ENCODE peak calls at places on chromosomes 4 and X, in four cellular contexts. W is activated naive CD8-positive, alpha-beta T cell treated with anti-CD3 and anti-CD28 coated beads, Interleukin-2, amount 10 ng/mL, durations not matched to agents 7 days and 5 days; S is A549; Z is Right ventricle myocardium inferior. M is an unnamed sample.
A peak's percentile ranks its signal among the peaks of the same experiment; 100 is the strongest.

GRCh38 chr4:12409507-12410190 is 981.0 kb upstream of the HS3ST1 start:
- ATAC-seq in Z (no peak), W (no peak), S (no peak), M (no peak)

GRCh38 chrX:82163701-82164100 is 961.8 kb downstream of the SH3BGRL start:
- ATAC-seq in S (no peak), Z (no peak), W (no peak), M (no peak)

GRCh38 chrX:133698298-133698697 is 283.0 kb upstream of the GPC4 start:
- ATAC-seq in S (no peak), W (no peak), Z (no peak), M (peak; percentile 63)

GRCh38 chr4:86380176-86380724 is 20.4 kb upstream of the MAPK10 start:
- ATAC-seq in S (no peak), W (no peak), Z (no peak), M (no peak)

GRCh38 chr4:151933122-151933827 is 172.5 kb upstream of the GATB start:
- ATAC-seq in Z (no peak), W (no peak), S (no peak), M (no peak)

GRCh38 chr4:152605641-152606304 is 69.9 kb upstream of the FBXW7 start:
- ATAC-seq in Z (peak; percentile 78), W (no peak), S (no peak), M (peak; percentile 85)

GRCh38 chr4:140857111-140857510 is 100.9 kb upstream of the TBC1D9 start:
- ATAC-seq in Z (no peak), W (no peak), S (no peak), M (no peak)

GRCh38 chr4:152328595-152328994 is 207.3 kb downstream of the FBXW7 start:
- ATAC-seq in Z (no peak), S (peak; percentile 58), W (no peak), M (no peak)

GRCh38 chr4:2141762-2142520 is 82.8 kb downstream of the NAT8L start:
- ATAC-seq in Z (no peak), W (peak; percentile 14), S (no peak), M (no peak)

GRCh38 chrX:104112326-104112951 is at the start of gene ZCCHC18:
- ATAC-seq in S (peak; percentile 79), W (peak; percentile 49), Z (peak; percentile 84), M (peak; percentile 89)

M was measured in SK-N-SH treated with all-trans-retinoic acid at 6 μM for 48 hours.